ENCODE peak calls at places on chromosomes 4 and X, in five cellular contexts. R, J, X, K and W are unnamed samples.

GRCh38 chrX:10078266-10078665 is 78.5 kb upstream of the CLCN4 start:
- DNase-seq in R (no peak), J (no peak), X (no peak), K (no peak), W (no peak)

GRCh38 chr4:168221298-168221697 is 97.3 kb downstream of the DDX60 start:
- DNase-seq in R (no peak), J (no peak), X (peak; percentile 57), K (no peak), W (no peak)

GRCh38 chrX:22122510-22122909 is 90.4 kb downstream of the PHEX start:
- DNase-seq in R (no peak), J (no peak), X (peak; percentile 89), K (no peak), W (no peak)

GRCh38 chr4:166091914-166092510 is 219.0 kb downstream of the TLL1 start:
- DNase-seq in R (no peak), J (peak; percentile 23), X (peak; percentile 25), K (no peak), W (no peak)

GRCh38 chr4:158809611-158810486 is 41.0 kb downstream of the FNIP2 start:
- DNase-seq in R (no peak), J (peak; percentile 54), X (peak; percentile 98), K (no peak), W (no peak)

GRCh38 chr4:44447563-44448504 is 775 bp downstream of the KCTD8 start:
- DNase-seq in R (peak; percentile 64), J (peak; percentile 85), X (no peak), K (no peak), W (no peak)

GRCh38 chr4:81607947-81608346 is 136.2 kb upstream of the RASGEF1B start:
- DNase-seq in R (no peak), J (no peak), X (no peak), K (no peak), W (no peak)

GRCh38 chrX:21831496-21831895 is 7.9 kb upstream of the MBTPS2 start:
- DNase-seq in R (no peak), J (no peak), X (no peak), K (no peak), W (no peak)

GRCh38 chr4:169070895-169071218 is 60.8 kb upstream of the CBR4 start:
- DNase-seq in R (no peak), J (peak; percentile 32), X (no peak), K (no peak), W (no peak)

GRCh38 chr4:28427306-28428085 is 1566.9 kb downstream of the STIM2 start:
- DNase-seq in R (no peak), J (no peak), X (no peak), K (no peak), W (no peak)

GRCh38 chr4:67198757-67199156 is 346.5 kb downstream of the CENPC start:
- DNase-seq in R (no peak), J (peak; percentile 64), X (no peak), K (no peak), W (no peak)

GRCh38 chr4:63607186-63607872 is 801.9 kb downstream of the TECRL start:
- DNase-seq in R (no peak), J (no peak), X (no peak), K (no peak), W (no peak)

GRCh38 chr4:103008875-103009729 is 10.4 kb downstream of the SLC9B1 start:
- DNase-seq in R (no peak), J (peak; percentile 65), X (peak; percentile 65), K (no peak), W (no peak)

GRCh38 chrX:116317409-116317808 is 119.0 kb upstream of the SLC6A14 start:
- DNase-seq in R (peak; percentile 73), J (peak; percentile 14), X (peak; percentile 66), K (no peak), W (no peak)

GRCh38 chrX:63128509-63128908 is 222.6 kb downstream of the SPIN4 start:
- DNase-seq in R (no peak), J (peak; percentile 26), X (peak; percentile 4), K (no peak), W (no peak)

GRCh38 chr4:74619931-74620702 is 174.2 kb downstream of the BTC start:
- DNase-seq in R (no peak), J (no peak), X (no peak), K (no peak), W (no peak)

GRCh38 chr4:25575581-25575980 is 80.1 kb upstream of the SLC34A2 start:
- DNase-seq in R (no peak), J (no peak), X (no peak), K (no peak), W (no peak)

GRCh38 chr4:168880087-168880675 is 129.9 kb downstream of the CBR4 start:
- DNase-seq in R (no peak), J (no peak), X (peak; percentile 82), K (no peak), W (no peak)

GRCh38 chr4:140602714-140603113 is 34.0 kb upstream of the UCP1 start:
- DNase-seq in R (no peak), J (no peak), X (no peak), K (no peak), W (no peak)

GRCh38 chr4:8289956-8290700 is 20.6 kb downstream of the HTRA3 start:
- DNase-seq in R (peak; percentile 54), J (no peak), X (no peak), K (no peak), W (peak; percentile 23)

GRCh38 chr4:172202480-172203076 is 389.4 kb downstream of the GALNTL6 start:
- DNase-seq in R (no peak), J (peak; percentile 54), X (peak; percentile 50), K (no peak), W (no peak)

GRCh38 chrX:49291615-49292337 is 11.7 kb upstream of the GAGE10 start:
- DNase-seq in R (no peak), J (peak; percentile 78), X (peak; percentile 47), K (peak; percentile 49), W (peak; percentile 62)

DNA sequence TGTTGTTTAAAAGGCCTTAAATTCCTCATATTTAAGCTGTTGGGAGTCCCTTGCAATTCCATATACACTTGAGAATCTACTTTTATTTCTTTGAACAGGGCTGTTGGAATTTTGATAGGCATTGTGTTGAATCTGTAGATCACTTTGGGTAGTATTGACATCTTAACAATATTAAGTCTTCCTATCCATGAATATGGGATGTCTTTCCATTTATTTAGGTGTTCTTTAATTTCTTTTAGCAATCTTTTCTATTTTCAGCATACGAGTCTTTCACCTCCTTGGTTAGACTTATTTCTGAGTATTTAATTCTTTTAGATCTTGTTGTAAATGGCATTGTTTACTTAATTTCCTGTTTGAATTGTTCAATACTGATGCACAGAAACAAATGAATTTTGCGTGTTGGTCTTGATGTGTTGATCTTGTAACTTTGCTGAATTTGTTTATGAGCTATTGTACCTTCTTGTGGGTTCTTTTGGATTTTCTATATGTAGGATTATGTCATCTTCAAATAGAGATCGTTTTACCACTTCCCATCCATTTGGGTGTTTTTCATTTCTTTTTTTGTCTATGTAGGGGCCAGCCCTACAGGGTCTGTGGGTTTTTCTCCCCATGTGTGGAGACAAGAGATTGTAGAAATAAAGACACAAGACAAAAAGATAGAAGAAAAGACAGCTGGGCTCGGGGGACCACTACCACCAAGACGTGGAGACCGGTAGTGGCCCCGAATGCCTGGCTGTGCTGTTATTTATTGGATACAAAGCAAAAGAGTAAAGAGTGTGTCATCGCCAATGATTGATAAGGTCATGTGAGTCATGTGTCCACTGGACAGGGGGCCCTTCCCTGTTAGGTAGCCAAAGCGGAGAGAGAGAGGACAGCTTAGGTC is 18.2 kb upstream of the CTBP1 start:
- DNase-seq in R (no peak), J (no peak), X (no peak), K (no peak), W (no peak)
- H3K4me3 ChIP-seq in R (no peak overlapping the region), J (no peak overlapping the region), X (no peak overlapping the region), K (peak overlapping the region; percentile 58), W (no peak overlapping the region)

GRCh38 chr4:110106946-110107325 is 91.5 kb downstream of the ELOVL6 start:
- DNase-seq in R (no peak), J (peak; percentile 71), X (peak; percentile 61), K (no peak), W (no peak)
- H3K4me3 ChIP-seq in R (no peak overlapping the region), J (no peak overlapping the region), X (no peak overlapping the region), K (no peak overlapping the region), W (no peak overlapping the region)

DNA sequence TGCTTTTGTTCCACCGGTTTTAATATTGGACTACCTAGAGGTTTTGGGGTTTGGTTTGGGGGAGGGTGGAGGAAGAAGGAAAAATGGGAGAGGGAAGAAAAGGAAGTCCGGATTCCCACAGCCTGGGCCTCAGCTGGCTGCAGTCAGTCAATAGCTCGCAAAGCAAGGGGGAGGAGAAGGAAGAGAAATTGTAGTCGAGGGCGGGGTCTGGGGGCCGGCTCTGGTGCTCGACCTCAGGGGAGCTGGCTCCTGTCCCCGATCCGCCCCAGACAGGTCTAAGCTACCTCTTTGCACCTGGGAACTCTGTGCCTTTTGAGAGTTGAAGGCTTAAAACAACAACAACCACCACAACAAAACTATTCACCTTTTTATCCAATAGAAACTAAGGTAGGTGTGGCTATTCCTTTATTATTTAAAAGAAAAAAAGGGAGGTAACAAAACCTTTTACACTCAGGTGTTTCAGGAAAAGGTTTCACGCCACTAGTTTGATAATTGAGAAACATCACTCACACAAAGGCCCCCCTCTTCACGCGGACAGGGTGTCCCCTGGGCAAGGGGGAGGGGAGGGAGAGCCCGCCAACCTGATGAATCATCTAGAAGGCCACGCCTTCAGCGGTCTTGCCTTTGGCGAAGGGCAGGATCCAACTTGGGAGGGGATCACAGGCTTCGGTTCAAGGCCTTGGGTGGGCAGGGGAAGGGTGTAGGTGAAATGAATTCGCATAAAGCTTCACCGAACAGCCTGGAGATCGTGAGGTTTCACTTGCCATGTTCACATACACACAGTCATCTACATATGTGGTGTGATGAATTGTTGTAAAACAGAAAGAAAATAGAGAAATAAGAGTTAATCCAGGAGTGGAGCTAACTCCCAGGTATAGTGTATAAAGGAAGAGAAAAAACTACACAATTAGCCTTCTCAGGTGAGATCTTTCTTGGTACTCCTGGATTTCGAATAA is 1.7 kb upstream of the LNX1 start:
- DNase-seq in R (no peak), J (peak; percentile 93), X (no peak), K (no peak), W (peak; percentile 76)
- H3K4me3 ChIP-seq in R (no peak overlapping the region), J (no peak overlapping the region), X (no peak overlapping the region), K (no peak overlapping the region), W (no peak overlapping the region)

DNA sequence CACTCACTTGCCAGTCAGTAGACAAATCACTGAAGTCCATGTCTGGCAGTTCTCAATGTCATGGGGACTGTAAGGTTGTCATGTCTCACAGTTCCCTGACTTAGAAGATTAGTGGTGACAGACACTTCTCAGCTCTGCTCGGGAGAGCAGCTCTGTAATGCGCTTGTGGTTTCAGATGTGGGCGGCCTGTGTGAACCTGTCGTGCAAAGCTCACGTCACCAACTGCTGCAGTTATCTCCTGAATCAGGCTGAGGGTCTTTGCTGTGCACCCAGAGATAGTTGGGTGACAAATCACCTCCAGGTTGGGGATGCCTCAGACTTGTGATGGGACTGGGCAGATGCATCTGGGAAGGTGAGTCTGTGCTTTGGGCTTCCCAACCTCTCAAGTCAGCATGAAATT is at the start of gene IL9R:
- DNase-seq in R (no peak), J (no peak), X (no peak), K (peak; percentile 27), W (peak; percentile 69)
- H3K4me3 ChIP-seq in R (no peak within 1 kb of the TSS), J (no peak within 1 kb of the TSS), X (no peak within 1 kb of the TSS), K (no peak within 1 kb of the TSS), W (no peak within 1 kb of the TSS)

GRCh38 chrX:331772-332495 is 13.3 kb upstream of the GTPBP6 start:
- DNase-seq in R (no peak), J (no peak), X (no peak), K (no peak), W (no peak)
- H3K4me3 ChIP-seq in R (no peak overlapping the region), J (no peak overlapping the region), X (peak overlapping the region; percentile 17), K (no peak overlapping the region), W (peak overlapping the region; percentile 12)